ENCODE peak calls at places on chromosomes 12 and 14, in five cellular contexts. W is tibial nerve, P is uterus, K is HCT116, A is ovary. I is an unnamed sample. For H3K27me3, the result is how much of the 10 kb centered on the place peaks cover.

GRCh38 chr14:32825058-32825457 is 113.6 kb upstream of the NPAS3 start:
- DNase-seq in W (no peak), P (no peak), K (no peak), A (no peak), I (no peak)

GRCh38 chr12:19190292-19191031 is 60.9 kb downstream of the PLEKHA5 start:
- DNase-seq in W (no peak), P (no peak), K (no peak), A (no peak), I (no peak)

GRCh38 chr12:6533653-6534157 is 612 bp upstream of the GAPDH start:
- DNase-seq in W (no peak), P (peak), K (peak), A (peak), I (peak)

GRCh38 chr14:78524766-78525165 is 354.6 kb downstream of the NRXN3 start:
- DNase-seq in W (no peak), P (no peak), K (no peak), A (no peak), I (no peak)

GRCh38 chr14:23217621-23218020 is 20.1 kb upstream of the RNF212B start:
- DNase-seq in W (no peak), P (no peak), K (no peak), A (no peak), I (no peak)

GRCh38 chr12:113292091-113292490 is 42.8 kb downstream of the SLC8B1 start:
- DNase-seq in W (no peak), P (no peak), K (no peak), A (no peak), I (no peak)

GRCh38 chr14:99862111-99862510 is 68.9 kb downstream of the EML1 start:
- DNase-seq in W (no peak), P (no peak), K (no peak), A (no peak), I (no peak)

GRCh38 chr12:125936502-125936901 is 871.3 kb downstream of the AACS start:
- DNase-seq in W (no peak), P (no peak), K (no peak), A (no peak), I (no peak)

DNA sequence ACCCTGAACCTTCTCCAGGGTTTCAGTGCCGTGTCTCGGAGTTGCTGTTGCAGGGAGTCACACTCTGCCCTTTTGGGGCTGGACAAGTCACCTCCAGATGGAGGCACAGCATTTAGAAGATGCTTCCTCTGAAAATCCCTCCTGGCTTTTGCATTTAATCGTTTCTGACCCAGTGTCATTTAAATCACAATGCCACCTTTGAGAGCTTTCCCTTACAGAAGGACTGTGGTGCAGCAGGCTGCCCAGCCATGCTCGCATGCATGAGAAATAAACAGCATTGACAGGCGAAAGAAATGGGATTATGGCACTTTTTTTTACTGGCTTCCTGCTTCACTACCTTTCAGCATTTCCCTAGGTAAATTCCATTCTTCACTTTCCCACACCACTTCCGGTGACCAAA is 113.4 kb upstream of the DYRK2 start:
- DNase-seq in W (no peak), P (no peak), K (no peak), A (no peak), I (no peak)
- TF ChIP-seq POLR2A in W (no peak), P (no peak), K (no peak), A (no peak), I (no peak)

GRCh38 chr14:30874120-30874998 is at the start of gene COCH:
- DNase-seq in W (no peak), P (no peak), K (peak), A (peak), I (peak)
- H3K27me3 ChIP-seq in W (under half), P (under half), K (under half), A (under half), I (under half)

DNA sequence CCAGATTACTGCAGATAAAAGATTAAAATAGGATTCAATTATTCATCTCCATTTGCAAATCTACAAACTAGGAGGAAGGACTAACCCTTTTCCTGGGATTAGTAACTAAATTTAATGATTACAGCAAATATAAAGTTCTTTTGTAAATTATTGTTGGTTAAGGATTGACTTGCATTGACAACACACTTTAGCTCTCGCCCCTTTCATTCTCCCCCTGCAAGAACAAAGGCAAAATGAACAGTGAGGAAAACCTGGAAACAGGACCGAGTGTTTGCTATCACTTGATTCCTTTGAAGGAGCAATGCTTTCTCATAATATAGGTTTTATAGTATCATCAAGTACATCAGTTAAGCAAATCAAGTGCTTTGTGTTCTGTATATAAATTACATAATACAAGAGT is 7.4 kb upstream of the COX16 start:
- DNase-seq in W (no peak), P (no peak), K (no peak), A (no peak), I (no peak)
- TF ChIP-seq POLR2A in W (no peak), P (no peak), K (no peak), A (no peak), I (no peak)

GRCh38 chr14:60514378-60515243 is 5.7 kb downstream of the SIX6 start:
- DNase-seq in W (no peak), P (no peak), K (no peak), A (no peak), I (no peak)

GRCh38 chr14:60512952-60513554 is 4.1 kb downstream of the SIX6 start:
- DNase-seq in W (no peak), P (no peak), K (no peak), A (no peak), I (no peak)

GRCh38 chr14:60515696-60516284 is 6.8 kb downstream of the SIX6 start:
- DNase-seq in W (no peak), P (no peak), K (no peak), A (no peak), I (no peak)

GRCh38 chr14:60510976-60511599 is 2.1 kb downstream of the SIX6 start:
- DNase-seq in W (no peak), P (no peak), K (no peak), A (no peak), I (no peak)

DNA sequence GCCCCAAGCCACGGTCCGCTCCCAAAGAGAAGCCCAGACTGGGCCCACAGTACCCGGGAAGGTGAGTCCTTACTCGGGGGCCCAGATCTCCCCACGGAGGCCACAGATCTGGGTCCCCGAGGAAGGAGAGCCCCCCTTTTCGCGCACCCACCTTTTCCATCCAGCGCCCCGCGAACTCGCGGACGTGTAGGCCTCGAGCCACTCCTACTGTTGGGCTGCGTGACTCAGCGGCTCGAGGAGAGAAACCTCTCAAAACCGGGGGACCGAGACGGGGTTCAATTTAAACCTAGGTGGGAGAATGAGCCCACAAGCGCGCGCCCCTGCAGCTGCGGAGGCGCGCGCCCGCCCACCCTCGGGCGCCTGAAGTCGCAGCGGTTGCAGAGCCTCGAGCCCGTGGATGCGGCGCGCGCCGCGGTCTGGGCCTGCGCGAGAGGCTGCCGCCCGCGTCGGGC is 6.3 kb downstream of the SIX6 start:
- DNase-seq in W (no peak), P (no peak), K (no peak), A (no peak), I (no peak)
- H3K27me3 ChIP-seq in W (half or more), P (under half), K (under half), A (under half), I (half or more)

I was measured in heart left ventricle.